ENCODE peak calls at places on chromosomes 11 and 22, in six cellular contexts. W is IMR-90, X is fibroblast of lung, M is NT2/D1, V is mucosa of descending colon, B is RWPE2. O is an unnamed sample.

GRCh38 chr22:42544686-42545085 is 9.1 kb upstream of the SERHL2 start:
- DNase-seq in M (no peak), W (peak), B (no peak), V (no peak), X (peak), O (no peak)

GRCh38 chr11:11969380-11970215 is 38.8 kb downstream of the DKK3 start:
- DNase-seq in B (no peak), V (no peak), M (no peak), W (no peak), X (no peak), O (no peak)

GRCh38 chr11:120055646-120056045 is 82.3 kb downstream of the TRIM29 start:
- DNase-seq in X (peak), V (no peak), M (peak), B (no peak), W (no peak), O (peak)

GRCh38 chr22:35638408-35638807 is 9.8 kb upstream of the APOL6 start:
- DNase-seq in W (peak), X (peak), V (peak), M (no peak), B (no peak), O (no peak)

GRCh38 chr11:65719887-65720236 is 736 bp downstream of the RNASEH2C start:
- DNase-seq in V (no peak), X (peak), M (no peak), B (no peak), W (peak), O (no peak)

GRCh38 chr11:8357891-8358566 is 94.4 kb upstream of the LMO1 start:
- DNase-seq in W (no peak), X (no peak), M (no peak), B (peak), V (no peak), O (no peak)

GRCh38 chr11:88411265-88411664 is 73.7 kb upstream of the CTSC start:
- DNase-seq in B (no peak), V (no peak), M (no peak), W (peak), X (peak), O (peak)

GRCh38 chr11:34136420-34136819 is 31.0 kb downstream of the NAT10 start:
- DNase-seq in X (peak), V (no peak), B (no peak), W (no peak), M (no peak), O (no peak)

GRCh38 chr11:83219095-83219494 is 25.6 kb downstream of the ANKRD42 start:
- DNase-seq in X (no peak), W (no peak), V (no peak), M (peak), B (no peak), O (no peak)

GRCh38 chr11:109138200-109138599 is 283.8 kb upstream of the C11orf87 start:
- DNase-seq in B (no peak), W (peak), V (no peak), M (no peak), X (no peak), O (no peak)

GRCh38 chr22:48370508-48371325 is 1457.0 kb downstream of the BRD1 start:
- DNase-seq in V (no peak), M (no peak), B (no peak), X (no peak), W (no peak), O (no peak)

GRCh38 chr11:115324569-115325432 is 179.4 kb downstream of the CADM1 start:
- DNase-seq in M (peak), W (peak), V (no peak), X (peak), B (no peak), O (peak)

GRCh38 chr22:32723632-32724031 is 77.9 kb upstream of the TIMP3 start:
- DNase-seq in V (peak), X (peak), B (peak), W (peak), M (no peak), O (peak)

GRCh38 chr11:10641314-10642206 is 52.0 kb downstream of the IRAG1 start:
- DNase-seq in M (no peak), V (no peak), B (no peak), W (no peak), X (no peak), O (no peak)

GRCh38 chr11:66845143-66845875 is 2.1 kb downstream of the RCE1 start:
- DNase-seq in M (no peak), X (no peak), V (peak), W (no peak), B (no peak), O (no peak)

GRCh38 chr11:43311791-43312607 is at the start of gene API5:
- DNase-seq in X (peak), W (peak), V (peak), M (peak), B (peak), O (peak)

GRCh38 chr11:115409691-115410220 is 94.5 kb downstream of the CADM1 start:
- DNase-seq in V (no peak), W (peak), M (peak), B (no peak), X (no peak), O (no peak)

GRCh38 chr22:40007826-40008710 is 13.3 kb downstream of the FAM83F start:
- DNase-seq in W (no peak), M (no peak), B (no peak), V (no peak), X (no peak), O (no peak)

GRCh38 chr11:18706330-18707243 is 8.0 kb downstream of the TMEM86A start:
- DNase-seq in V (peak), M (no peak), B (no peak), W (no peak), X (peak), O (no peak)

GRCh38 chr11:66970808-66971442 is 4.2 kb upstream of the C11orf86 start:
- DNase-seq in M (no peak), V (no peak), B (peak), W (peak), X (peak), O (peak)

GRCh38 chr22:20786536-20786979 is 12.6 kb downstream of the SERPIND1 start:
- DNase-seq in X (no peak), W (no peak), M (no peak), B (no peak), V (no peak), O (no peak)

GRCh38 chr22:30263883-30264282 is 2.8 kb downstream of the OSM start:
- DNase-seq in B (no peak), V (no peak), M (no peak), X (no peak), W (no peak), O (no peak)

GRCh38 chr22:29359469-29359868 is 28.9 kb downstream of the AP1B1 start:
- DNase-seq in M (no peak), X (peak), B (no peak), W (peak), V (peak), O (peak)

GRCh38 chr11:115544422-115544821 is 40.2 kb upstream of the CADM1 start:
- DNase-seq in X (no peak), V (no peak), B (no peak), M (no peak), W (no peak), O (no peak)

GRCh38 chr11:65431452-65432132 is 9.0 kb downstream of the NEAT1 start:
- DNase-seq in W (peak), V (no peak), X (peak), B (no peak), M (no peak), O (no peak)

GRCh38 chr11:19962795-19963163 is 197.5 kb downstream of the DBX1 start:
- DNase-seq in X (peak), B (no peak), M (no peak), V (no peak), W (peak), O (peak)

GRCh38 chr11:33542921-33543320 is 157.7 kb downstream of the C11orf91 start:
- DNase-seq in M (peak), W (peak), X (peak), B (no peak), V (peak), O (no peak)

GRCh38 chr22:24002272-24002671 is 3.0 kb downstream of the GSTT4 start:
- DNase-seq in B (no peak), V (no peak), M (no peak), W (no peak), X (no peak), O (no peak)

GRCh38 chr11:112837162-112837826 is 123.9 kb upstream of the NCAM1 start:
- DNase-seq in M (no peak), V (no peak), B (no peak), X (no peak), W (no peak), O (no peak)

GRCh38 chr22:44870021-44870420 is 117.6 kb downstream of the ARHGAP8 start:
- DNase-seq in M (no peak), W (peak), X (peak), B (no peak), V (no peak), O (no peak)

GRCh38 chr11:97225794-97226193 is 836.0 kb downstream of the JRKL start:
- DNase-seq in B (no peak), M (no peak), V (no peak), X (no peak), W (no peak), O (no peak)

GRCh38 chr11:76152086-76152658 is 54.1 kb downstream of the WNT11 start:
- DNase-seq in W (peak), V (peak), X (peak), M (peak), B (no peak), O (peak)

GRCh38 chr22:44363214-44363979 is 50.6 kb upstream of the SHISAL1 start:
- DNase-seq in M (no peak), B (peak), W (peak), V (peak), X (peak), O (peak)

GRCh38 chr22:48179571-48180546 is 1417.4 kb downstream of the TBC1D22A start:
- DNase-seq in V (no peak), W (no peak), B (no peak), M (no peak), X (no peak), O (no peak)

GRCh38 chr11:124915541-124916369 is 3.3 kb upstream of the HEPN1 start:
- DNase-seq in B (no peak), M (no peak), W (peak), V (no peak), X (peak), O (no peak)

GRCh38 chr22:20203142-20204099 is 52.6 kb upstream of the CCDC188 start:
- DNase-seq in W (peak), B (no peak), X (peak), V (no peak), M (peak), O (no peak)

GRCh38 chr22:25085930-25086901 is 113.4 kb upstream of the CRYBB3 start:
- DNase-seq in X (peak), V (no peak), W (no peak), M (no peak), B (no peak), O (no peak)

GRCh38 chr22:39996732-39997131 is 2.0 kb downstream of the FAM83F start:
- DNase-seq in W (no peak), M (no peak), B (no peak), X (no peak), V (no peak), O (no peak)

GRCh38 chr11:119041821-119042514 is 11.3 kb upstream of the SLC37A4 start:
- DNase-seq in B (no peak), V (no peak), M (no peak), X (peak), W (peak), O (no peak)

GRCh38 chr11:119046489-119046888 is 10.5 kb downstream of the HYOU1 start:
- DNase-seq in X (no peak), V (no peak), W (no peak), M (no peak), B (no peak), O (no peak)

GRCh38 chr11:119047205-119047604 is 9.8 kb downstream of the HYOU1 start:
- DNase-seq in W (no peak), M (no peak), B (no peak), X (no peak), V (no peak), O (no peak)

GRCh38 chr11:119048644-119049043 is 8.4 kb downstream of the HYOU1 start:
- DNase-seq in B (no peak), V (no peak), M (no peak), W (no peak), X (no peak), O (no peak)

GRCh38 chr11:119044708-119045107 is 12.3 kb downstream of the HYOU1 start:
- DNase-seq in M (no peak), B (no peak), X (no peak), W (no peak), V (no peak), O (no peak)
- H3K4me3 ChIP-seq in M (no peak), B (no peak), X (no peak), W (no peak), V (no peak), O (no peak)

GRCh38 chr11:61297741-61298140 is 2.6 kb upstream of the VWCE start:
- DNase-seq in W (peak), M (no peak), B (no peak), V (no peak), X (peak), O (peak)

GRCh38 chr11:61295596-61295926 is 445 bp upstream of the VWCE start:
- DNase-seq in V (no peak), B (no peak), M (no peak), X (no peak), W (no peak), O (no peak)

GRCh38 chr11:61294717-61295595 is at the start of gene VWCE:
- DNase-seq in X (peak), M (peak), V (peak), W (peak), B (no peak), O (no peak)

GRCh38 chr11:61298663-61299244 is 3.6 kb upstream of the VWCE start:
- DNase-seq in W (no peak), V (no peak), X (peak), B (no peak), M (no peak), O (no peak)

GRCh38 chr11:61297341-61297740 is 2.2 kb upstream of the VWCE start:
- DNase-seq in M (no peak), B (no peak), V (no peak), X (peak), W (peak), O (no peak)
- H3K4me3 ChIP-seq in M (no peak), B (no peak), V (no peak), X (no peak), W (no peak), O (no peak)

DNA sequence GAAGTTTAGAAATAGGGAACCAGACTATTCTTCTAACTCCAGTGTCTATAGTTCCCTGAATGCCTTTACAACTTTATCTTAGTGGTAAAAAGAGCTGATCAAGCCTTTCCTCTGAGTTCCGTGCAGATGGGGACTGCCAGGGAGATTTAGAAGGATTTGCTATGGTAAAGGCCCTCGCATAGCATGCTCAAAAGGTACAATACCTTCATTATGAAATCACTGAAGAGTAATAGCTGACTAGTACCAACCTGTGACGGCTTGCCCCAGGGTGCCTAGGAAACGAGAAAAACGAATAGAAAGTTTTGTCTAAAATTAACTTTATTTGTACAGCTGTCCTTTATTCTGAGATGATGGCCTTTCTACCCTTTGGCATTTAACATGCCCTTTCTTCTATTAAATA is 150.1 kb upstream of the ARHGAP42 start:
- DNase-seq in X (no peak), B (no peak), W (no peak), V (no peak), M (no peak), O (no peak)
- H3K4me3 ChIP-seq in X (no peak), B (no peak), W (no peak), V (no peak), M (no peak), O (no peak)

DNA sequence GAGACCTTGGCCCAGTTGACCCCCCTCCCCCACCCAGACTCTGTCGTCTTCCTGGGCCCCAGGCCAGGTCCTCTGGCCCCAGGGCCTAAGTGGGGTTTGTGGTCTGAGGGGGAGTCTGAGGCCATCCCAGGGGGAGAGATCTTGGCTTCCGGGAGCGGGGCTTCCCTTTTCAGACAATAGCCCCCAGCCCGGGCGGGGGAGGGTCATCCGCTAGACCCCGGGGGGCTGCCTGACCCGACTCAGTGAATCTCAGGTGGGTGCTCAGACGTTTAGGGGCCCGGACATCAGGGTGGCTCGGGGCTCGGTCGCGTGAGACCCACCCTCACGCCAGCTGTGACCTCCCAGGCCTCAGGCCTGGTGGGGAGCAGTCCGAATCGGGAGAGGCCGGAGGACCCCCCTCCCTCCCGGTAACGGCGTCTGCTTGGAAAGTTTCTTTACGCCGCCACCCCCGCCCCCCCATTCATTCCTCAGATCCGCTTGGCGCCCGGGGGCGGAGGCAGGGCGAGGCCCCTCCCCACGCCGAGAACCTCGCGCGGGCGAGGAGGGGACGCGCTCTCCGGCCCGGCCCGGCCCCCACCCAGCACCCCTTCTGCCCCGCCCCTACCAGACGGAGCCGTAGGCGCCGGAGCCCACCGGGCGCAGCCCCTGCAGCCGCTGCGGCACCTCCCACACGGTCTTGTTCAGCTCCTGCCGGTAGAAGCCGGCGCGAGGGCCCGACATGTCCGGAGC is 443 bp downstream of the MAPK11 start:
- DNase-seq in M (no peak), X (peak), B (no peak), V (peak), W (peak), O (no peak)
- H3K4me3 ChIP-seq in M (no peak), X (peak), B (peak), V (no peak), W (peak), O (peak)

GRCh38 chr22:38923463-38924196 is 33.8 kb upstream of the APOBEC3A start:
- DNase-seq in M (no peak), W (peak), B (no peak), X (peak), V (peak), O (peak)
- H3K4me3 ChIP-seq in M (no peak), W (peak), B (no peak), X (peak), V (no peak), O (peak)

GRCh38 chr22:46964773-46965550 is 202.5 kb downstream of the TBC1D22A start:
- DNase-seq in X (no peak), W (no peak), B (no peak), V (no peak), M (no peak), O (no peak)

GRCh38 chr22:46963672-46964545 is 201.5 kb downstream of the TBC1D22A start:
- DNase-seq in M (no peak), X (no peak), W (no peak), B (no peak), V (no peak), O (no peak)

GRCh38 chr22:46958649-46959048 is 196.2 kb downstream of the TBC1D22A start:
- DNase-seq in M (peak), X (no peak), V (no peak), B (no peak), W (no peak), O (no peak)

GRCh38 chr22:46959369-46959768 is 196.9 kb downstream of the TBC1D22A start:
- DNase-seq in V (no peak), M (no peak), W (no peak), B (no peak), X (no peak), O (no peak)

DNA sequence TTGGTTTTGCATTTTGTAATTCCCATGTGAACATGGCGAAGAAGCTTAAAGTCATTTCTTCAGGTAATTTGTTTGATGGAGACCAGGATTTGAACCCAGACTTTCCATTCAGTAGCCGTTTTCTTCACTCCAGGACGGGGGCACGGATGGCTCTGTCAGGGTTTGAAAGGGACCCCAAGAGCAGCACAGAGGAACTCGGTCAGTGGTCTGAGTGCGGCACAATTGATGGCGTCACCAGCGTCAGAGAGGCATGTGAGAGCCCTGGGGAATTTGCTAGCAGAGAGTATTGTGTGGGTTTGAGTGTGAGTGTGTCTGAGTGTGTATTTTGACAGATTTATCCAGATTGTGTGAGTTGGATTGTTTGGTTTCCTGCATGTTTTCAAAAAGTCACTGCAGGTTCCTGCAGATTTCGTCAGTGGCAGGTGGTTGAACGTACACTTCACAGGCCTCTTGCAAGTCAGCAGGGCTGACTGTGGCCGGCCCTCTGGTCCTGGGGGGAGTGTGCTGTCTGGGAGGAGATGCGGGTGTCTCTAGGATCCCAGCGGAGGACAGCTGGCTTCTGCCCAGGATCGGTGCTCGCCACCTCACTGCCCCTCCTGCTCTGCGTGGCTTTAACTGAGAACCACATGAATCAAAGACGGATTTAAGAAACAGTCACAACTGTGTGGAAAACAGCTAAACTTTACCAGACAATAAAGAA is 199.3 kb downstream of the TBC1D22A start:
- DNase-seq in B (no peak), M (no peak), X (no peak), W (no peak), V (no peak), O (no peak)
- H3K4me3 ChIP-seq in B (no peak), M (no peak), X (no peak), W (no peak), V (no peak), O (no peak)

GRCh38 chr11:3954448-3955298 is 99.2 kb downstream of the STIM1 start:
- DNase-seq in B (no peak), X (peak), M (no peak), V (no peak), W (peak), O (no peak)

GRCh38 chr11:3955299-3955665 is 99.8 kb downstream of the STIM1 start:
- DNase-seq in X (no peak), W (no peak), B (no peak), M (no peak), V (no peak), O (no peak)

GRCh38 chr11:3957437-3957836 is 102.0 kb downstream of the STIM1 start:
- DNase-seq in W (no peak), X (no peak), V (no peak), M (no peak), B (no peak), O (no peak)

GRCh38 chr11:3956748-3957147 is 101.3 kb downstream of the STIM1 start:
- DNase-seq in B (no peak), M (no peak), X (no peak), W (no peak), V (no peak), O (no peak)

DNA sequence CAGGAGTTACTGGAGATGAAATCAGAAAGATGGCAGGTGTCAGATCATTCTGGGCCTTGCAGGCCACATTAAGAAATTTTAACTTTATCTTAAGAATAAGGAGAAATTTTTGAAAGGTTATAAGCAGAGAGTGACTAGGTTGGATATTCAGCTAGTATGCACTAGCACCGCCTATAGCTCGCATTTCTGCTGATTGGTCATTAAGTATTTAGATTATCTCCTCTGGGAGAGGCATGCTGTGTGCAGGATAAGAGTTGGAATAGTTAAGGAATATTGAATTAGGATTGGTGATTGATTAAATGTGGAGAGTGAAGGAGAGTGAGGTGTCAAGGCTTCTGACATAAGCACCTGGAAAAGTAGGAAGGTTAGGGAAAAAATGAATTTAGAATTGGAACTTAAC is 100.6 kb downstream of the STIM1 start:
- DNase-seq in V (no peak), M (no peak), X (no peak), B (no peak), W (no peak), O (no peak)
- H3K4me3 ChIP-seq in V (no peak), M (no peak), X (no peak), B (no peak), W (no peak), O (no peak)

O was measured in astrocyte of the cerebellum.